ENCODE peak calls at places on chromosomes 2 and 18, in ten cellular contexts. K is astrocyte of the spinal cord, N is breast epithelium, T is LoVo, F is substantia nigra, S is T-helper 22 cell, Y is GM12865, A is bronchial epithelial cell, L is DMS153, E is testis. O is an unnamed sample.

GRCh38 chr2:46866770-46867246 is 48.8 kb downstream of the MCFD2 start:
- DNase-seq in K (no peak), N (peak; percentile 64), T (no peak), F (no peak), S (no peak), Y (no peak), A (no peak), L (no peak), E (peak; percentile 85), O (no peak)

GRCh38 chr18:33034941-33035340 is 262.1 kb upstream of the KLHL14 start:
- DNase-seq in K (peak; percentile 85), N (no peak), T (no peak), F (no peak), S (no peak), Y (no peak), A (peak; percentile 33), L (no peak), E (no peak), O (no peak)

GRCh38 chr18:75305984-75306383 is 95.4 kb downstream of the TSHZ1 start:
- DNase-seq in K (no peak), N (no peak), T (no peak), F (no peak), S (no peak), Y (no peak), A (no peak), L (no peak), E (no peak), O (no peak)

GRCh38 chr2:226227341-226227740 is 572.3 kb downstream of the IRS1 start:
- DNase-seq in K (no peak), N (no peak), T (no peak), F (no peak), S (no peak), Y (no peak), A (no peak), L (no peak), E (no peak), O (no peak)

GRCh38 chr2:101234169-101234938 is 18.3 kb upstream of the CNOT11 start:
- DNase-seq in K (no peak), N (no peak), T (peak; percentile 19), F (no peak), S (no peak), Y (no peak), A (no peak), L (no peak), E (no peak), O (no peak)

GRCh38 chr2:1600191-1601063 is 143.9 kb downstream of the PXDN start:
- DNase-seq in K (no peak), N (no peak), T (no peak), F (no peak), S (no peak), Y (no peak), A (no peak), L (no peak), E (no peak), O (no peak)

GRCh38 chr2:120175000-120175581 is 48.1 kb downstream of the TMEM185B start:
- DNase-seq in K (peak; percentile 80), N (no peak), T (peak; percentile 60), F (no peak), S (no peak), Y (peak; percentile 70), A (peak; percentile 65), L (peak; percentile 36), E (peak; percentile 42), O (peak; percentile 51)

GRCh38 chr2:29766191-29766590 is 155.2 kb downstream of the ALK start:
- DNase-seq in K (no peak), N (no peak), T (no peak), F (no peak), S (no peak), Y (no peak), A (peak; percentile 66), L (no peak), E (no peak), O (no peak)

O was measured in RPMI8226.